ENCODE peak calls at places on chromosomes 6 and 20, in nine cellular contexts. S, H, X, E, C, Y, Z, L and A are unnamed samples.

GRCh38 chr6:157343732-157344131 is 20.4 kb upstream of the TMEM242 start:
- DNase-seq in S (no peak), H (no peak), X (no peak), E (no peak), C (no peak), Y (no peak), Z (no peak), L (no peak), A (no peak)

GRCh38 chr6:89966913-89967312 is 72.6 kb downstream of the GJA10 start:
- DNase-seq in S (no peak), H (no peak), X (no peak), E (no peak), C (no peak), Y (no peak), Z (no peak), L (no peak), A (no peak)

GRCh38 chr6:15769471-15770088 is 106.8 kb upstream of the DTNBP1 start:
- DNase-seq in S (no peak), H (no peak), X (no peak), E (peak), C (no peak), Y (no peak), Z (no peak), L (no peak), A (no peak)

GRCh38 chr6:109998159-109998785 is 20.2 kb downstream of the GPR6 start:
- DNase-seq in S (no peak), H (no peak), X (no peak), E (no peak), C (no peak), Y (no peak), Z (no peak), L (no peak), A (no peak)

GRCh38 chr6:125585470-125585869 is 164.0 kb upstream of the HEY2 start:
- DNase-seq in S (no peak), H (no peak), X (no peak), E (no peak), C (no peak), Y (no peak), Z (no peak), L (no peak), A (no peak)

GRCh38 chr20:11676618-11677289 is 240.9 kb upstream of the BTBD3 start:
- DNase-seq in S (peak), H (peak), X (peak), E (peak), C (no peak), Y (no peak), Z (peak), L (no peak), A (no peak)

GRCh38 chr20:5078399-5078958 is 41.3 kb downstream of the PCNA start:
- DNase-seq in S (no peak), H (peak), X (no peak), E (peak), C (peak), Y (peak), Z (peak), L (peak), A (no peak)

GRCh38 chr6:160301341-160301740 is 42.7 kb upstream of the SLC22A2 start:
- DNase-seq in S (no peak), H (no peak), X (no peak), E (no peak), C (no peak), Y (no peak), Z (peak), L (no peak), A (no peak)

GRCh38 chr6:116468293-116468692 is 7.1 kb downstream of the CALHM6 start:
- DNase-seq in S (no peak), H (no peak), X (no peak), E (no peak), C (no peak), Y (no peak), Z (no peak), L (no peak), A (no peak)

GRCh38 chr6:5036309-5036708 is 32.5 kb upstream of the RPP40 start:
- DNase-seq in S (no peak), H (no peak), X (no peak), E (peak), C (no peak), Y (no peak), Z (no peak), L (no peak), A (no peak)

GRCh38 chr20:48769111-48769879 is 58.5 kb downstream of the PREX1 start:
- DNase-seq in S (no peak), H (no peak), X (no peak), E (no peak), C (no peak), Y (peak), Z (no peak), L (peak), A (no peak)

GRCh38 chr6:139427199-139427598 is 52.8 kb upstream of the CITED2 start:
- DNase-seq in S (no peak), H (no peak), X (no peak), E (no peak), C (no peak), Y (no peak), Z (no peak), L (no peak), A (no peak)

GRCh38 chr6:141406761-141407160 is 726.0 kb upstream of the GJE1 start:
- DNase-seq in S (no peak), H (no peak), X (no peak), E (no peak), C (no peak), Y (no peak), Z (no peak), L (no peak), A (no peak)

GRCh38 chr6:12483712-12484111 is 193.6 kb downstream of the EDN1 start:
- DNase-seq in S (no peak), H (peak), X (peak), E (peak), C (no peak), Y (no peak), Z (no peak), L (no peak), A (no peak)

GRCh38 chr20:5990946-5991345 is 40.5 kb downstream of the MCM8 start:
- DNase-seq in S (no peak), H (no peak), X (no peak), E (no peak), C (no peak), Y (no peak), Z (no peak), L (no peak), A (no peak)

GRCh38 chr6:158654960-158655485 is 5.2 kb downstream of the SYTL3 start:
- DNase-seq in S (no peak), H (no peak), X (no peak), E (peak), C (peak), Y (no peak), Z (no peak), L (peak), A (no peak)

GRCh38 chr20:55415567-55416142 is 589.7 kb downstream of the CBLN4 start:
- DNase-seq in S (no peak), H (no peak), X (no peak), E (no peak), C (no peak), Y (no peak), Z (no peak), L (no peak), A (no peak)

GRCh38 chr20:52016022-52016421 is 175.6 kb downstream of the ZFP64 start:
- DNase-seq in S (no peak), H (no peak), X (no peak), E (no peak), C (no peak), Y (no peak), Z (no peak), L (no peak), A (no peak)

GRCh38 chr6:5446362-5447075 is 185.2 kb downstream of the FARS2 start:
- DNase-seq in S (no peak), H (no peak), X (no peak), E (no peak), C (no peak), Y (no peak), Z (no peak), L (no peak), A (no peak)

GRCh38 chr6:10425973-10426780 is 11.3 kb upstream of the TFAP2A start:
- DNase-seq in S (no peak), H (peak), X (no peak), E (no peak), C (no peak), Y (peak), Z (no peak), L (no peak), A (no peak)
- H3K4me3 ChIP-seq in S (peak), H (no peak), X (peak), E (peak), C (peak), Y (peak), Z (peak), L (no peak), A (peak)

GRCh38 chr6:106613590-106613989 is 15.7 kb downstream of the RTN4IP1 start:
- DNase-seq in S (no peak), H (no peak), X (no peak), E (no peak), C (no peak), Y (no peak), Z (no peak), L (no peak), A (no peak)
- H3K27ac ChIP-seq in S (no peak), H (no peak), X (no peak), E (no peak), C (no peak), Y (no peak), Z (no peak), L (no peak), A (no peak)

GRCh38 chr6:7139835-7140470 is 32.2 kb downstream of the RREB1 start:
- DNase-seq in S (no peak), H (no peak), X (no peak), E (no peak), C (no peak), Y (no peak), Z (no peak), L (no peak), A (no peak)
- H3K4me3 ChIP-seq in S (no peak), H (no peak), X (no peak), E (no peak), C (no peak), Y (no peak), Z (peak), L (peak), A (peak)

DNA sequence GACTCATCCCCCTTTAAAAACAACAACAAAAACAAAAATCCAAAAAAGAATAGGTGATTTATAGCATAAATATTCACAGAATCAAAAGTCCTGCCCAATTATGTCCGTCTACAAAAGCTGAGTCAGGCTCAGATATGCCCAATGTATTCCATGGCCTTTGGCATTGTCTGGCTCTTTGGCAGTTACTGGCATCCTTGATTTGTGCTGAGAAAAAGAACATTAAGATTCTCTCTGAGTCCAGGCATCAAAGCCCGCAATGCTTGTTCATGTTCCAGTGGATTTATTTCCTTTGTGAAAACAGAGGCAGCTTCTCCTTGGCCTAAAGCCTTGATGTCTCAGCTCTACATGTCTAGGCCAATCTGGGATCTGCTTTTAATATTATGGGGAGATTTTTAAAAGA is 76.1 kb upstream of the SLC4A11 start:
- DNase-seq in S (no peak), H (no peak), X (no peak), E (no peak), C (no peak), Y (no peak), Z (no peak), L (no peak), A (no peak)
- H3K27ac ChIP-seq in S (peak), H (no peak), X (no peak), E (no peak), C (no peak), Y (no peak), Z (peak), L (no peak), A (no peak)

GRCh38 chr6:135180458-135181332 is at the start of gene MYB:
- DNase-seq in S (peak), H (peak), X (no peak), E (peak), C (no peak), Y (peak), Z (peak), L (peak), A (no peak)

GRCh38 chr6:135182120-135182992 is 1.2 kb downstream of the MYB start:
- DNase-seq in S (no peak), H (peak), X (no peak), E (peak), C (no peak), Y (peak), Z (peak), L (peak), A (no peak)

GRCh38 chr6:135182993-135183531 is 2.0 kb downstream of the MYB start:
- DNase-seq in S (no peak), H (peak), X (no peak), E (no peak), C (no peak), Y (peak), Z (no peak), L (peak), A (no peak)

GRCh38 chr6:135181333-135182119 is 418 bp downstream of the MYB start:
- DNase-seq in S (no peak), H (no peak), X (no peak), E (peak), C (no peak), Y (no peak), Z (peak), L (peak), A (no peak)

DNA sequence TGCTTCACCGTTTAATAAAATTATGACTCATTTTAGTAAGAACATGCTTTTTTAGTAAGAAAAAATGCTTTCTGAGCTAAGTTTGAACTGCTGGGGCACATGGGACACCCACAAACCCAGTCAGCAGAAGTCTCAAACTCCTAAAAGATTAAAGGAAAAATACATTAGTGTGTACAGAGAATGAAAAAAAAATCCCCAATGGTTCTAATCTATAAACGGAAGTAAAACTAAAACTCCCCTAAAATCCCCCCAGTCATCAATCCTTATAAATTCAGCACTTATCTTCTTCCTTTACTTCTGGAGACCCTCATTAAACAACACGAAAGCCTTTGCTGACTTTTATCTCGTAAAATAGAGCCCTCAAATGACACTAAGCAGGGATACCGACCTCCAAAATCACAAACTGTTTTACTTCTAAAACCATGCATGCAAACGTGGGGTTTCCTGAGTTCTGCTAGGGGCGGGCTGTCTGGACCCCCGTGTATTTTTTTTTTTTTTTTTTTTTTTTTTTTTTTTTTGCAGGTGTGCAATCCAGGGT is 1.1 kb upstream of the MYB start:
- DNase-seq in S (no peak), H (no peak), X (no peak), E (peak), C (no peak), Y (no peak), Z (no peak), L (peak), A (no peak)
- H3K4me3 ChIP-seq in S (no peak), H (no peak), X (no peak), E (peak), C (peak), Y (peak), Z (peak), L (peak), A (peak)

GRCh38 chr6:142843344-142843743 is 101.6 kb downstream of the HIVEP2 start:
- DNase-seq in S (no peak), H (no peak), X (no peak), E (no peak), C (no peak), Y (no peak), Z (no peak), L (no peak), A (no peak)
- H3K27ac ChIP-seq in S (peak), H (peak), X (no peak), E (peak), C (peak), Y (no peak), Z (peak), L (peak), A (no peak)

DNA sequence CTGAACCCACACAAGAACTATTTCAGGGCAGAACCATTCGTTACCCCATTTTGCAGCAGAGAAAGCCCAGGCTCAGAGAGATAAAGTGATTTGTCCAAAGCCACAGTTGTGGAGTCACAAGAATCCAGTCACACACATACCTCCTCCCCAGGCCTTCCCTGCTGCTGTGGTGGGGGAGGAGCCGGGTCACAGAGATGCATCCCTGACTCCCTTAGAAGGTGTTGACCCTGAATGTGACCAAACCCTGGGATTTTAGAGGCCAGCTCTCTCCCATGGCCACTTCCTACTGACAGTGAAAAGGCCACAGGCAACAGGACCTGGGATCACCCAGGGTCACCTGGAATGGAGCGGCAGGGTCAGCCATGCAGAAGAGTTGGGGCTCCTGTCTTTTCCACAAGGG is 48.6 kb downstream of the CHMP4B start:
- DNase-seq in S (no peak), H (no peak), X (no peak), E (no peak), C (no peak), Y (no peak), Z (peak), L (no peak), A (no peak)
- H3K4me3 ChIP-seq in S (no peak), H (no peak), X (no peak), E (no peak), C (no peak), Y (no peak), Z (no peak), L (peak), A (no peak)

DNA sequence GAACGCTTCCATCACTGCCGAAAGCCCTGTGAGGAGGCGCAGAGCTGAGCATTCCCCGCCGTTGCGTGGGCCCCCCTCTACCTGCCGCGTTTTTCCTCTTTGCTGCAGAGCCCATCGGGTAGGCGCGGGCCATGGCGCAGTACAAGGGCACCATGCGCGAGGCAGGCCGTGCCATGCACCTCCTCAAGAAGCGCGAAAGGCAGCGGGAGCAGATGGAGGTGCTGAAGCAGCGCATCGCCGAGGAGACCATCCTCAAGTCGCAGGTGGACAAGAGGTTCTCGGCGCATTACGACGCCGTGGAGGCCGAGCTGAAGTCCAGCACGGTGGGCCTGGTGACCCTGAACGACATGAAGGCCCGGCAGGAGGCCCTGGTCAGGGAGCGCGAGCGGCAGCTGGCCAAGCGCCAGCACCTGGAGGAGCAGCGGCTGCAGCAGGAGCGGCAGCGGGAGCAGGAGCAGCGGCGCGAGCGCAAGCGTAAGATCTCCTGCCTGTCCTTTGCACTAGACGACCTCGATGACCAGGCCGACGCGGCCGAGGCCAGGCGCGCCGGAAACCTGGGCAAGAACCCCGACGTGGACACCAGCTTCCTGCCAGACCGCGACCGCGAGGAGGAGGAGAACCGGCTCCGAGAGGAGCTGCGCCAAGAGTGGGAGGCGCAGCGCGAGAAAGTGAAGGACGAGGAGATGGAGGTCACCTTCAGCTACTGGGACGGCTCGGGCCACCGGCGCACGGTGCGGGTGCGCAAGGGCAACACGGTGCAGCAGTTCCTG is 693 bp downstream of the FAM50B start:
- DNase-seq in S (no peak), H (peak), X (no peak), E (peak), C (no peak), Y (peak), Z (peak), L (no peak), A (no peak)
- H3K27ac ChIP-seq in S (peak), H (peak), X (peak), E (peak), C (peak), Y (peak), Z (peak), L (peak), A (peak)

DNA sequence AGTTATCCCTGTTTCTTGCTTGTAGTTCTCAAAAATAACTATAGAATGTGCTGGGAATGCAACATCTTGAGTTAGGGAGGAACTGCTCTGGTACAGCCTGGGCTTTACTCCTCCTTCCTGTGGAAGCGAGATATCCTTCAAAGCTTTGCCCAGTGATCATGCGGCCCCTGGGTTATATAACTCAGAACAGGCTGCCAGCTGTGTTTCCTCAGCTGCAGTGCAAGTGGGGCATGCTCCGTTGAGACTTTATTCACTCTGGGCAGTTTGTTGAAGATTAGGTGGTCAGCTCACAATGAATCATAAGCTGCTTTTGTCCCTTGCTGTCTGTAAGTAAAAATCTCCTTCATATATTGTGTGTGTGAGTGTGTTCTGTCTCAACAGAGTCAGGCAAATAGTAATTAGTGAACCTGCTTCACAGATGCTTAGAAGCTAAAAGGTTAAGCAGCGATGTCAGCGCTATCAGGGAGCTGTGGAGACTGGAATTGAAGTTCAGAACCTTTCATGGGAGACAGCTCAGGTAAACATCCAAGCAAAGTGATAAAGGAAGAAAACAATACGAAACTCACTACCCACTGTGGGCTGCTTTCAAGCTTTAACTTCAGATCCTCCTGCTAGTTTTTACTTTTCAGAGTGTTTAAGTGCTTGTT is 688.4 kb downstream of the HTR1B start:
- DNase-seq in S (no peak), H (peak), X (no peak), E (no peak), C (no peak), Y (peak), Z (no peak), L (no peak), A (no peak)
- H3K4me3 ChIP-seq in S (no peak), H (no peak), X (no peak), E (no peak), C (no peak), Y (no peak), Z (no peak), L (no peak), A (no peak)

DNA sequence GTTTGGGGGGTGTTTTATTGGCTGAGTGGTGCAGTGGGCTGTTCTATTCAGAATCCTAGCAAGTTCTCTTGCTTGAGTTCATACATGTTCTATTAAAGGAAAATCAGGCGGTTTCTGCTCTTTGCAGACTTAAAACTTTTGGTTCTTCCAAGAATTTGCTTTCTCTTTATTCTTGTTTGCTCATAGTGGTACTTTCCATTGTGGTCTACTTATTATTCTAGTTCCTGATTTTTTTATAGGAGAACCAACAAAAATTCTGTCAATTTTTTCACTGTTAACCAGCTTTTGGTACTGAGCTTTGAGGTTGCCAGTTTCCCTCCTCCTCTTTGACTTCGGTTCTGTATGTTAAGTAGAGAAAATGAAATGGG is 6.7 kb downstream of the AFDN start:
- DNase-seq in S (no peak), H (no peak), X (no peak), E (no peak), C (no peak), Y (no peak), Z (no peak), L (no peak), A (no peak)
- H3K27ac ChIP-seq in S (no peak), H (peak), X (no peak), E (no peak), C (no peak), Y (no peak), Z (no peak), L (no peak), A (no peak)